ENCODE peak calls at places on chromosomes 13 and 19, in seven cellular contexts. W is SW 1271, B is stromal cell of bone marrow, M is fibroblast of lung, A is NCI-H446, Y is left kidney, D is EL. G is an unnamed sample.

GRCh38 chr19:43503501-43504425 is 783 bp downstream of the PHLDB3 start:
- DNase-seq in D (peak), W (peak), Y (peak), B (peak), A (peak), M (peak), G (peak)

GRCh38 chr13:50353651-50354415 is 338.6 kb downstream of the KCNRG start:
- DNase-seq in D (peak), W (no peak), A (no peak), Y (peak), B (peak), M (peak), G (no peak)

GRCh38 chr13:73417012-73417615 is 358.3 kb downstream of the KLF5 start:
- DNase-seq in B (no peak), M (no peak), Y (no peak), A (no peak), W (no peak), D (peak), G (no peak)

GRCh38 chr13:65292488-65292901 is 1937.6 kb downstream of the PCDH9 start:
- DNase-seq in D (peak), B (peak), Y (peak), M (peak), W (no peak), A (peak), G (no peak)

GRCh38 chr19:3179739-3180293 is 1.2 kb downstream of the S1PR4 start:
- DNase-seq in A (no peak), Y (no peak), D (no peak), B (no peak), M (no peak), W (no peak), G (no peak)

GRCh38 chr13:43258771-43259170 is 235.4 kb downstream of the DNAJC15 start:
- DNase-seq in Y (no peak), W (no peak), D (peak), A (no peak), B (no peak), M (no peak), G (no peak)

GRCh38 chr19:2495130-2495641 is 19.3 kb downstream of the GADD45B start:
- DNase-seq in D (peak), A (no peak), B (no peak), W (no peak), M (peak), Y (peak), G (peak)

GRCh38 chr19:41225238-41226052 is 6.4 kb downstream of the AXL start:
- DNase-seq in M (peak), A (no peak), D (peak), W (peak), Y (peak), B (peak), G (no peak)

GRCh38 chr19:49515767-49516166 is 3.3 kb downstream of the FCGRT start:
- DNase-seq in D (no peak), W (no peak), M (no peak), A (no peak), Y (peak), B (no peak), G (peak)